ENCODE peak calls at places on chromosome 17, in five cellular contexts. H is GM23248; J is activated T-cell treated with anti-CD3 and anti-CD28 coated beads for 24 hours; B is stimulated activated naive CD4-positive, alpha-beta T cell treated with Interleukin-2 at 50 U/mL for 16 hours; I is DMS53. V is an unnamed sample.

GRCh38 chr17:17897442-17897841 is 60.7 kb upstream of the SREBF1 start:
- DNase-seq in J (no peak), I (no peak), H (no peak), B (no peak), V (no peak)

GRCh38 chr17:78719630-78720298 is 62.3 kb downstream of the CYTH1 start:
- DNase-seq in I (no peak), B (no peak), J (no peak), H (no peak), V (no peak)

GRCh38 chr17:39631403-39631802 is 4.7 kb downstream of the PPP1R1B start:
- DNase-seq in H (no peak), B (no peak), J (no peak), I (no peak), V (no peak)

GRCh38 chr17:76480676-76481075 is 13.3 kb downstream of the AANAT start:
- DNase-seq in H (no peak), I (no peak), J (no peak), B (no peak), V (no peak)

GRCh38 chr17:49165143-49165542 is 32.6 kb downstream of the B4GALNT2 start:
- DNase-seq in B (no peak), H (no peak), I (no peak), J (no peak), V (no peak)

GRCh38 chr17:34858941-34859562 is 102.2 kb downstream of the CCT6B start:
- DNase-seq in J (no peak), H (peak; percentile 23), I (no peak), B (no peak), V (no peak)

GRCh38 chr17:38922538-38923291 is 2.7 kb upstream of the LASP1NB start:
- DNase-seq in J (no peak), I (peak; percentile 7), H (peak; percentile 54), B (no peak), V (peak; percentile 88)

GRCh38 chr17:49612721-49613120 is 37.0 kb downstream of the NXPH3 start:
- DNase-seq in J (no peak), H (no peak), B (no peak), I (no peak), V (no peak)

GRCh38 chr17:19418312-19418992 is 7.4 kb downstream of the RNF112 start:
- DNase-seq in H (peak; percentile 94), B (no peak), J (no peak), I (no peak), V (peak; percentile 86)

GRCh38 chr17:27245230-27245696 is 48.7 kb upstream of the WSB1 start:
- DNase-seq in B (no peak), H (peak; percentile 95), J (peak; percentile 7), I (peak; percentile 99), V (peak; percentile 95)